ENCODE peak calls at places on chromosomes 16 and 17, in nine cellular contexts. F is left ventricle myocardium inferior; S is ovary; W is CD8-positive, alpha-beta memory T cell; L is AG10803; M is cardiac muscle cell; J is upper lobe of right lung; R is HFF-Myc; E is PC-3. C is an unnamed sample.

GRCh38 chr17:41534899-41535546 is 6.9 kb upstream of the KRT19 start:
- DNase-seq in E (no peak), M (no peak), W (no peak), S (no peak), R (no peak), J (peak; percentile 41), L (no peak), F (no peak), C (no peak)

GRCh38 chr17:67157732-67158639 is 87.0 kb downstream of the HELZ start:
- DNase-seq in M (peak; percentile 58), L (peak; percentile 41), R (no peak), F (no peak), W (no peak), J (no peak), S (no peak), E (peak; percentile 60), C (no peak)

GRCh38 chr17:41824086-41824485 is 11.3 kb downstream of the FKBP10 start:
- DNase-seq in M (no peak), S (no peak), J (no peak), W (no peak), E (no peak), F (no peak), L (peak; percentile 71), R (peak; percentile 32), C (no peak)

GRCh38 chr17:55420067-55420775 is 1.4 kb downstream of the MMD start:
- DNase-seq in L (no peak), W (no peak), F (no peak), M (no peak), S (no peak), J (no peak), R (no peak), E (no peak), C (no peak)

GRCh38 chr17:76737676-76738467 is at the start of gene MFSD11:
- DNase-seq in S (peak; percentile 93), R (peak; percentile 74), M (peak; percentile 97), J (peak; percentile 96), E (peak; percentile 96), F (peak; percentile 91), L (peak; percentile 94), W (peak; percentile 90), C (peak; percentile 90)

GRCh38 chr17:37246085-37246484 is 129.7 kb upstream of the C17orf78 start:
- DNase-seq in M (no peak), F (no peak), R (no peak), J (no peak), W (no peak), S (no peak), L (no peak), E (no peak), C (no peak)

GRCh38 chr17:72613411-72614292 is 478.8 kb downstream of the SLC39A11 start:
- DNase-seq in M (peak; percentile 67), E (peak; percentile 74), R (no peak), F (no peak), S (no peak), W (no peak), J (no peak), L (peak; percentile 54), C (no peak)

GRCh38 chr16:57614546-57615343 is 13.7 kb upstream of the ADGRG1 start:
- DNase-seq in E (no peak), J (peak; percentile 46), M (no peak), L (no peak), R (no peak), F (no peak), S (peak; percentile 4), W (no peak), C (no peak)

GRCh38 chr16:1538804-1539520 is 5.5 kb downstream of the TMEM204 start:
- DNase-seq in L (no peak), R (no peak), J (no peak), S (no peak), F (no peak), W (no peak), M (no peak), E (no peak), C (no peak)

GRCh38 chr16:61332461-61332860 is 703.8 kb downstream of the CDH8 start:
- DNase-seq in M (no peak), J (no peak), S (no peak), W (no peak), L (no peak), F (no peak), R (no peak), E (no peak), C (no peak)

GRCh38 chr17:42178817-42179216 is 2.1 kb downstream of the KCNH4 start:
- DNase-seq in J (no peak), M (no peak), L (no peak), E (no peak), W (no peak), R (no peak), F (no peak), S (no peak), C (peak; percentile 39)

GRCh38 chr17:75237100-75238014 is 24.0 kb downstream of the GGA3 start:
- DNase-seq in L (no peak), F (peak; percentile 33), R (no peak), M (no peak), S (no peak), W (no peak), E (no peak), J (no peak), C (no peak)
- H3K4me3 ChIP-seq in L (no peak overlapping the region), F (no peak overlapping the region), R (no peak overlapping the region), M (no peak overlapping the region), S (no peak overlapping the region), W (no peak overlapping the region), E (no peak overlapping the region), J (no peak overlapping the region), C (no peak overlapping the region)

DNA sequence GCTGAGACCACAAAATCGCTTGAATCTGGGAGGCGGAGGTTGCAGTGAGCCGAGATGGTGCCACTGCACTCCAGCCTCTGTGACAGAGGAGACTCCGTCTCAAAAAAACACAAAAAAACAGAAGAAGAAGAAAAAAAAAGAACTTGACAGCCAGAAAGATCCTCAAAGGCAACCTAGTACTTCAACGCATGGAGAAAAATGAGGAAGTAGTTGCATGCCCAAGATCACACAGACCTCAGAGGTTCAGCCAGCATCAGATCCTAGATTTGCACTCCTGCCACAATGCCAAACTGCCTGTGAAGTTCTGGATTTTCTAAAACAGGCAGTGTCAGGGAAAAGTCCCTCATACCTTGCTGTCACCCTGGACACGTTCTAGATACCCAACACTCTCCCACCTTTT is 1.5 kb downstream of the ATPAF2 start:
- DNase-seq in F (no peak), S (no peak), J (no peak), M (no peak), E (no peak), R (no peak), W (no peak), L (no peak), C (no peak)
- H3K4me3 ChIP-seq in F (peak overlapping the region; percentile 88), S (no peak overlapping the region), J (no peak overlapping the region), M (no peak overlapping the region), E (peak overlapping the region; percentile 79), R (no peak overlapping the region), W (no peak overlapping the region), L (no peak overlapping the region), C (no peak overlapping the region)

DNA sequence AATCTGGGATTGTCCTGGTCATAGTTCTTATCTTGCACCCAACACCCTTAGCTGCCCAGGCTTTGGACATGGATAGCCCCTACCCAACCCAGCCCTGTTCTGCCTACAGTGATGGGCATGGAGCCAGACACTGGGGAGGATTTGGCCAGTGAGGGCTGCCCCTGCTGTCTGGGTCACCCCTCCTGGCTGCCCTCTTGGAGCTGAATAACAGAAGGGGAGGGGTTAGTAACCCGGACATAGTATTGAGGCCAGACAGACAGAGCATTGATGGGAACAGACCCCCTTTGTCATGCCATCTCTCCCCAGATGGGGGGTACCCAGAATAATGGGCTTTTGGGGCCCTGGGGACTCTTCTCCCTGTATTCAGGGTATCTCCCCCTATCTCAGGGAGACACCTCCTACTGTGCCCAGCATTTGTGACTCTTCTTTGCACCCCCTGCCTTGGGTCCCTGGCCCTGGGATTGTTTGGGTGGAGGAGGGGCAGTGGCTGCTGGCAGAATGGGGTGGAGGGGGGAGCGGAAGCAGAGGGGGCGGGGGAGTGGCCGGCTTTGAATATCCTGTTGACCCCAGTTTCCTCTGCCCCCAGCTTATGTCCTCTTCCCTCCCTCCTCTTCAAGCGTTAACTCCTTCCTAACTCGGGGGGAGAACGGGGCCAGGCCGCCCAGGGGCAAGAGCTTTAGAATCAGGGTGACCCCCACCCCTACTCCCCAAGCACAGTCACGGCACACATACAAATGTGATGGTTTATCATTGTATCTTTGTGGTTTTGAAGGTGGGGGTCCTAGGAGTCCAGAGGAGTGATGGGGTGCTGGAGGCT is 17.0 kb downstream of the GJD3 start:
- DNase-seq in W (no peak), R (no peak), J (no peak), M (no peak), L (no peak), S (no peak), E (no peak), F (no peak), C (no peak)
- H3K4me3 ChIP-seq in W (no peak overlapping the region), R (no peak overlapping the region), J (peak overlapping the region; percentile 21), M (no peak overlapping the region), L (no peak overlapping the region), S (no peak overlapping the region), E (no peak overlapping the region), F (peak overlapping the region; percentile 78), C (no peak overlapping the region)

GRCh38 chr16:87636050-87636684 is 33.9 kb downstream of the JPH3 start:
- DNase-seq in L (peak; percentile 83), M (peak; percentile 88), W (peak; percentile 70), R (peak; percentile 39), S (peak; percentile 77), J (peak; percentile 93), E (peak; percentile 76), F (peak; percentile 84), C (peak; percentile 67)
- H3K4me3 ChIP-seq in L (peak overlapping the region; percentile 15), M (no peak overlapping the region), W (peak overlapping the region; percentile 61), R (no peak overlapping the region), S (peak overlapping the region; percentile 11), J (peak overlapping the region; percentile 35), E (peak overlapping the region; percentile 72), F (peak overlapping the region; percentile 54), C (peak overlapping the region; percentile 47)

DNA sequence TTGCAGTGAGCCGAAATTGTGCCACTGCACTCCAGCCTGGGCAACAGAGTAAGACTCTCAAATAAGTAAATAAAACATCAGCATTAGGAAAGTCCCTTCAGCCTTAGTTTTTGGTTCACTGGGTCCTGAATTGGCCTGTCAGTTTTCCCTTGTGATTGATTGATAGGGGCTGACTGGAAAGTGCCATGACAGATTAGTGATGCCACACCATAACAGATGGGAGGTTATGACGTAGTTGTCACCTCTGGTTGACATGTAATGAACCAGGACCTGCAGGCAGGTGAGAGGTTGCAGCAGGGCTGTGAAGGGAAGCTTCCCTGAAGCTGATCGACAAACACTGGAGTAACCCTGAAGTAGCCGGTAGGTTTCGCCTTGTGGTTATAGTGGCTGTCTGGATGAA is 41.8 kb downstream of the CDH3 start:
- DNase-seq in F (no peak), L (no peak), W (no peak), R (no peak), S (no peak), J (no peak), E (no peak), M (no peak), C (no peak)
- H3K4me3 ChIP-seq in F (no peak overlapping the region), L (no peak overlapping the region), W (no peak overlapping the region), R (no peak overlapping the region), S (no peak overlapping the region), J (no peak overlapping the region), E (no peak overlapping the region), M (no peak overlapping the region), C (no peak overlapping the region)

DNA sequence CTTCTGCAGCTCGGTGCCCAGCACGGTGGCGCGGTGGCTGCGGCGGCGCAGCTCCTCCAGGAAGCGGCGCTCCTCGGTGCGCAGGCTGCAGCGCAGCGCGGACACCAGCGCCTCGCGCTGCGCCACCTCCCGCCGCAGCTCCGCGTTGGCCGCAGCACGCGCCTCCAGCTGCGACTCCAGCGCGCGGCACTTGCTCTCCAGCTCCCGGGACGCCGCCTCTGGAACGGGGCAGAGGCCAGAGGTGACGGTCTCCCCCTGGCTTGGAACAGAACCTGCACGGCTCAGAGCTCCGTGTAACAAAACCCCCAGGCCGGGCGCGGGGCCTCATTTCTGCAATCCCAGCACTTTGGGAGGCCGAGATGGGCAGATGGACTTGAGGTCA is 13.2 kb upstream of the CLUH start:
- DNase-seq in E (peak; percentile 22), R (no peak), J (no peak), S (no peak), M (peak; percentile 48), L (peak; percentile 25), W (no peak), F (no peak), C (no peak)
- H3K4me3 ChIP-seq in E (peak overlapping the region; percentile 15), R (no peak overlapping the region), J (peak overlapping the region; percentile 11), S (peak overlapping the region; percentile 3), M (no peak overlapping the region), L (no peak overlapping the region), W (no peak overlapping the region), F (peak overlapping the region; percentile 66), C (peak overlapping the region; percentile 39)